ENCODE peak calls at places on chromosomes 11 and 22, in six cellular contexts. N is RWPE2, Y is transverse colon, T is cardiac muscle cell, D is tibial artery, K is ascending aorta. P is an unnamed sample. For H3K9me3, the result is how much of the 10 kb centered on the place peaks cover.

GRCh38 chr11:119205080-119205479 is 1.1 kb upstream of the CBL start:
- DNase-seq in N (no peak), Y (no peak), T (no peak), D (peak), K (no peak), P (no peak)

GRCh38 chr22:26106412-26106811 is 62.9 kb upstream of the SEZ6L start:
- DNase-seq in N (no peak), Y (no peak), T (no peak), D (no peak), K (no peak), P (no peak)

GRCh38 chr22:42902875-42903510 is 45.9 kb upstream of the ARFGAP3 start:
- DNase-seq in N (no peak), Y (peak), T (peak), D (no peak), K (no peak), P (no peak)

GRCh38 chr11:126127898-126128297 is 65.2 kb upstream of the CDON start:
- DNase-seq in N (no peak), Y (no peak), T (peak), D (no peak), K (no peak), P (no peak)

GRCh38 chr11:105862736-105863367 is 159.2 kb downstream of the MSANTD4 start:
- DNase-seq in N (no peak), Y (no peak), T (peak), D (no peak), K (no peak), P (no peak)

GRCh38 chr11:209275-210121 is 2.0 kb downstream of the RIC8A start:
- DNase-seq in N (no peak), Y (no peak), T (no peak), D (no peak), K (no peak), P (no peak)

GRCh38 chr22:35560824-35561223 is 20.2 kb downstream of the RASD2 start:
- DNase-seq in N (no peak), Y (no peak), T (no peak), D (no peak), K (no peak), P (no peak)

GRCh38 chr11:35515224-35515623 is 10.2 kb downstream of the PAMR1 start:
- DNase-seq in N (no peak), Y (no peak), T (peak), D (no peak), K (no peak), P (no peak)

GRCh38 chr11:77723024-77723423 is 85.4 kb upstream of the CLNS1A start:
- DNase-seq in N (no peak), Y (no peak), T (no peak), D (no peak), K (no peak), P (no peak)

GRCh38 chr11:47541070-47541469 is 11.9 kb downstream of the CELF1 start:
- DNase-seq in N (no peak), Y (no peak), T (no peak), D (no peak), K (no peak), P (no peak)

GRCh38 chr11:76700177-76701100 is 29.9 kb upstream of the LRRC32 start:
- DNase-seq in N (no peak), Y (no peak), T (peak), D (no peak), K (no peak), P (no peak)

GRCh38 chr22:41619979-41620645 is 731 bp downstream of the DESI1 start:
- DNase-seq in N (no peak), Y (peak), T (no peak), D (peak), K (no peak), P (peak)

GRCh38 chr11:134554106-134554505 is 142.1 kb upstream of the B3GAT1 start:
- DNase-seq in N (no peak), Y (no peak), T (no peak), D (no peak), K (no peak), P (no peak)

GRCh38 chr22:37633693-37634504 is 5.6 kb upstream of the SH3BP1 start:
- DNase-seq in N (no peak), Y (peak), T (peak), D (peak), K (peak), P (peak)

GRCh38 chr11:46916669-46917108 is 1.7 kb downstream of the LRP4 start:
- DNase-seq in N (peak), Y (peak), T (peak), D (peak), K (no peak), P (no peak)

GRCh38 chr11:61152816-61153592 is 8.2 kb downstream of the VPS37C start:
- DNase-seq in N (peak), Y (no peak), T (peak), D (no peak), K (no peak), P (no peak)

GRCh38 chr11:75934851-75935250 is 119.8 kb downstream of the UVRAG start:
- DNase-seq in N (no peak), Y (no peak), T (no peak), D (no peak), K (no peak), P (no peak)

GRCh38 chr22:43849731-43850130 is 12.6 kb downstream of the SULT4A1 start:
- DNase-seq in N (no peak), Y (no peak), T (no peak), D (no peak), K (peak), P (no peak)

GRCh38 chr11:45810431-45811108 is 5.6 kb downstream of the SLC35C1 start:
- DNase-seq in N (no peak), Y (no peak), T (no peak), D (no peak), K (no peak), P (no peak)

GRCh38 chr11:45815747-45816146 is 10.8 kb downstream of the SLC35C1 start:
- DNase-seq in N (no peak), Y (no peak), T (peak), D (no peak), K (no peak), P (no peak)

GRCh38 chr11:45811109-45811435 is 6.1 kb downstream of the SLC35C1 start:
- DNase-seq in N (no peak), Y (no peak), T (no peak), D (no peak), K (no peak), P (no peak)

GRCh38 chr11:45811571-45812290 is 6.8 kb downstream of the SLC35C1 start:
- DNase-seq in N (no peak), Y (no peak), T (no peak), D (no peak), K (no peak), P (no peak)

GRCh38 chr11:45812581-45813548 is 7.9 kb downstream of the SLC35C1 start:
- DNase-seq in N (peak), Y (no peak), T (no peak), D (no peak), K (no peak), P (no peak)
- TF ChIP-seq CTCF in N (no peak), Y (no peak), T (no peak), D (no peak), K (no peak), P (no peak)

DNA sequence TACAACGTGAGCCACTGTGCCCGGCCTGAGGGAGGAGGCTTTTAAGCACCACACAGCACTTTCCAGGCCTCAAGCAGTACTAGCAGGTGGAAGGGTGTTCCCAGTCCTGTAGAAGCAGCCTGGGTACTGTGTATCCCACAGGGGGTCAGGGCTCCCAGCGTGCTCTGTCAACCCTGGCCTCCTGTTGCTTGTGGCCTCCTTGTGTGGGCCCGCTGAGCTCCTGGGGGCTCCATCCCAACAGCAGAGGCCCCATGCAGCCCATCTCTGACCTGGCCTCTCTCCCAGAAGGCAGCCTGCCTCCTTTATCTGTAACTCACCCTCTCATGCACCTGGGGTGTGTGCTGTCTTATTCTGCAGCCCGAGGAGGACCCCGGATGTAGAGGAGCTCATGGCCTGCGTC is 188.2 kb downstream of the CEP164 start:
- DNase-seq in N (no peak), Y (no peak), T (no peak), D (no peak), K (no peak), P (no peak)
- H3K9me3 ChIP-seq in N (under half), Y (under half), T (under half), D (under half), K (under half), P (under half)

GRCh38 chr11:64202992-64203391 is 3.5 kb upstream of the FERMT3 start:
- DNase-seq in N (no peak), Y (no peak), T (no peak), D (no peak), K (no peak), P (no peak)

GRCh38 chr11:64204080-64204440 is 2.5 kb upstream of the FERMT3 start:
- DNase-seq in N (no peak), Y (no peak), T (no peak), D (no peak), K (no peak), P (no peak)

GRCh38 chr11:64203421-64204079 is 3.0 kb upstream of the FERMT3 start:
- DNase-seq in N (no peak), Y (no peak), T (no peak), D (no peak), K (no peak), P (no peak)

GRCh38 chr11:64206457-64207246 is at the start of gene FERMT3:
- DNase-seq in N (no peak), Y (peak), T (no peak), D (peak), K (peak), P (no peak)

GRCh38 chr11:64204464-64204989 is 2.0 kb upstream of the FERMT3 start:
- DNase-seq in N (peak), Y (peak), T (peak), D (peak), K (peak), P (peak)
- TF ChIP-seq CTCF in N (peak), Y (peak), T (peak), D (peak), K (peak), P (peak)

GRCh38 chr11:132082566-132082965 is 712.2 kb downstream of the NTM start:
- DNase-seq in N (no peak), Y (no peak), T (no peak), D (no peak), K (no peak), P (no peak)
- H3K9me3 ChIP-seq in N (under half), Y (under half), T (under half), D (under half), K (under half), P (under half)

DNA sequence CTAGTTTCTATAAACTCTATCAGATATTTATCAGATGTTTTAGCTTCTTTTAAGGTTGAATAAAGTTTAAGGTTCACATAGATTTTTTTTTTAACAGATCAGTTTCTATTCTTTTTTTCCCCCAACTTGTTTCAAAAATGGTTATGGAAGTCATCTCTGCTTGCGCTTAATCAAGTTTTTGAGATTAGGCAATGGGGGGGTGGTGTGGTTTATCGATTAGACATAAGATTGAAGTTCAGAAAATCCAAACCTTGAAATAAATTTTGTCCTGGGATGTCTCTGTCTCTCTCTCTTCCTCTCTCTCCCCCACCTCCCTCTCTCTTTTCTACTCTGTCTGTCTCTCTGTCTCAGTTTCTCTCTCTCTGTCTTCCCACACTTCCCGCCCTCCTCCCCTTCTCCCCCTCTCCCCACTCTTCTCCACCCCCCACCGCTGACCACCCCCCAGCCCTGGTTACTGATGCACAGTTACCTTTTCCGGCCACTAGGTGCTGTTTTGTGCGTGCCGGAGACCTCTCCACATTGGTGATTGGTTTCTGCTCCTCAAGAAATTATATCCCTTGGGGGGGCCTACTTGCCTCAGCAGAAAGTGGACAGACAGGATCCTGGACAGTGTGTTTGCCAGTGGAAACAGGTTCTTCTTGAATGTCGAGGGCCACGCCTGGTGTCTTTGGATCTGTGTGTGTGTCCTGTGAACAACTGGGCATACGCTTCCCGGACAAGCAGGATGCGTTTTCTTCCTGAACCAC is 29.7 kb upstream of the ANO1 start:
- DNase-seq in N (no peak), Y (peak), T (no peak), D (no peak), K (no peak), P (no peak)
- TF ChIP-seq CTCF in N (peak), Y (peak), T (peak), D (no peak), K (peak), P (no peak)

DNA sequence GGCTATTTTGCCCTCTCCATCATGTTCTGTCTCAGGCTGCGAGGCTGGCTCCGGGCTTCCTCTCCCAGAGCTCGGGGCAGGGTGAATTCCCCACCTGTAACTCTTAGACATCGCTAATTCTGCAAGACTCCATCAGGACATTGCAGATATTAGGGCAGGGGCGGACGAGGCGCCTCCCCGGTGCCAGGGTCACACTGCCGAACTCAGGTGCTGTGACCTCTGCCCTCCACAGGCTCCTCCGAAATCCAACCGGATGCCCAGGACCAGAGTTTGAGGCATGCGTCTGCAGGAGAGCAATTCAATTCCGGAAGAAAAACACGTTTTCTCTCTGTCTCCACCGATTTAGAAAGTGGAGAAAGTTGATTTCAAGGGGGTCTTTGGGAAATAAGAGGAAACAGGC is 542.7 kb downstream of the BRD1 start:
- DNase-seq in N (peak), Y (no peak), T (no peak), D (no peak), K (no peak), P (no peak)
- H3K9me3 ChIP-seq in N (under half), Y (under half), T (under half), D (under half), K (under half), P (under half)

GRCh38 chr22:46328066-46328465 is 7.4 kb upstream of the TRMU start:
- DNase-seq in N (no peak), Y (no peak), T (no peak), D (no peak), K (no peak), P (no peak)
- TF ChIP-seq CTCF in N (no peak), Y (no peak), T (no peak), D (no peak), K (no peak), P (no peak)

P was measured in tibial nerve.